ENCODE peak calls at places on chromosomes 1 and 21, in five cellular contexts. One of them, this sample, is unnamed.
A peak's percentile ranks its signal among the peaks of the same experiment; 100 is the strongest.

GRCh38 chr1:115065021-115065420 is 24.3 kb downstream of the TSPAN2 start:
- DNase-seq in central memory CD4-positive, alpha-beta T cell: no peak
- DNase-seq in mesothelial cell of epicardium: no peak
- DNase-seq in GM18507: no peak
- DNase-seq in HuH-7.5: no peak
- DNase-seq in this sample: no peak

GRCh38 chr1:237760981-237761380 is 129.7 kb downstream of the ZP4 start:
- DNase-seq in central memory CD4-positive, alpha-beta T cell: no peak
- DNase-seq in mesothelial cell of epicardium: no peak
- DNase-seq in GM18507: no peak
- DNase-seq in HuH-7.5: no peak
- DNase-seq in this sample: no peak

GRCh38 chr1:170095976-170096725 is 21.7 kb upstream of the KIFAP3 start:
- DNase-seq in central memory CD4-positive, alpha-beta T cell: no peak
- DNase-seq in mesothelial cell of epicardium: no peak
- DNase-seq in GM18507: no peak
- DNase-seq in HuH-7.5: no peak
- DNase-seq in this sample: no peak

GRCh38 chr1:97063532-97063931 is 341.9 kb downstream of the PTBP2 start:
- DNase-seq in central memory CD4-positive, alpha-beta T cell: no peak
- DNase-seq in mesothelial cell of epicardium: no peak
- DNase-seq in GM18507: no peak
- DNase-seq in HuH-7.5: peak; percentile 31
- DNase-seq in this sample: peak; percentile 19

GRCh38 chr21:38244885-38245869 is 11.6 kb upstream of the KCNJ15 start:
- DNase-seq in central memory CD4-positive, alpha-beta T cell: peak; percentile 62
- DNase-seq in mesothelial cell of epicardium: no peak
- DNase-seq in GM18507: peak; percentile 20
- DNase-seq in HuH-7.5: no peak
- DNase-seq in this sample: peak; percentile 77

GRCh38 chr21:46425566-46425965 is 33.1 kb upstream of the DIP2A start:
- DNase-seq in central memory CD4-positive, alpha-beta T cell: peak; percentile 69
- DNase-seq in mesothelial cell of epicardium: no peak
- DNase-seq in GM18507: no peak
- DNase-seq in HuH-7.5: no peak
- DNase-seq in this sample: no peak

GRCh38 chr1:9825101-9826074 is 1.6 kb upstream of the CLSTN1 start:
- DNase-seq in central memory CD4-positive, alpha-beta T cell: peak; percentile 41
- DNase-seq in mesothelial cell of epicardium: no peak
- DNase-seq in GM18507: no peak
- DNase-seq in HuH-7.5: peak; percentile 60
- DNase-seq in this sample: peak; percentile 93

GRCh38 chr1:6396998-6397397 is 3.4 kb upstream of the ACOT7 start:
- DNase-seq in central memory CD4-positive, alpha-beta T cell: no peak
- DNase-seq in mesothelial cell of epicardium: no peak
- DNase-seq in GM18507: no peak
- DNase-seq in HuH-7.5: no peak
- DNase-seq in this sample: no peak

GRCh38 chr1:22364326-22364650 is 87.4 kb upstream of the ZBTB40 start:
- DNase-seq in central memory CD4-positive, alpha-beta T cell: no peak
- DNase-seq in mesothelial cell of epicardium: no peak
- DNase-seq in GM18507: no peak
- DNase-seq in HuH-7.5: no peak
- DNase-seq in this sample: no peak

GRCh38 chr1:229434005-229434640 is at the start of gene ACTA1:
- DNase-seq in central memory CD4-positive, alpha-beta T cell: no peak
- DNase-seq in mesothelial cell of epicardium: no peak
- DNase-seq in GM18507: no peak
- DNase-seq in HuH-7.5: no peak
- DNase-seq in this sample: no peak

GRCh38 chr1:86156571-86157455 is at the start of gene COL24A1:
- DNase-seq in central memory CD4-positive, alpha-beta T cell: no peak
- DNase-seq in mesothelial cell of epicardium: peak; percentile 19
- DNase-seq in GM18507: no peak
- DNase-seq in HuH-7.5: no peak
- DNase-seq in this sample: no peak

GRCh38 chr1:119587328-119587727 is 60.7 kb downstream of the ZNF697 start:
- DNase-seq in central memory CD4-positive, alpha-beta T cell: no peak
- DNase-seq in mesothelial cell of epicardium: no peak
- DNase-seq in GM18507: no peak
- DNase-seq in HuH-7.5: no peak
- DNase-seq in this sample: no peak

GRCh38 chr1:236394016-236394481 is at the start of gene EDARADD:
- DNase-seq in central memory CD4-positive, alpha-beta T cell: no peak
- DNase-seq in mesothelial cell of epicardium: no peak
- DNase-seq in GM18507: no peak
- DNase-seq in HuH-7.5: no peak
- DNase-seq in this sample: no peak

GRCh38 chr21:37647781-37648180 is 268.5 kb downstream of the KCNJ6 start:
- DNase-seq in central memory CD4-positive, alpha-beta T cell: no peak
- DNase-seq in mesothelial cell of epicardium: no peak
- DNase-seq in GM18507: no peak
- DNase-seq in HuH-7.5: no peak
- DNase-seq in this sample: no peak

GRCh38 chr1:51154776-51155175 is 52.7 kb downstream of the C1orf185 start:
- DNase-seq in central memory CD4-positive, alpha-beta T cell: no peak
- DNase-seq in mesothelial cell of epicardium: no peak
- DNase-seq in GM18507: no peak
- DNase-seq in HuH-7.5: no peak
- DNase-seq in this sample: no peak

GRCh38 chr1:245687129-245687635 is 532.4 kb downstream of the KIF26B start:
- DNase-seq in central memory CD4-positive, alpha-beta T cell: no peak
- DNase-seq in mesothelial cell of epicardium: no peak
- DNase-seq in GM18507: no peak
- DNase-seq in HuH-7.5: no peak
- DNase-seq in this sample: no peak

GRCh38 chr1:52727114-52727586 is 897 bp downstream of the ZYG11B start:
- DNase-seq in central memory CD4-positive, alpha-beta T cell: no peak
- DNase-seq in mesothelial cell of epicardium: no peak
- DNase-seq in GM18507: no peak
- DNase-seq in HuH-7.5: peak; percentile 37
- DNase-seq in this sample: peak; percentile 10

GRCh38 chr1:73813726-73814125 is 384.2 kb downstream of the LRRIQ3 start:
- DNase-seq in central memory CD4-positive, alpha-beta T cell: no peak
- DNase-seq in mesothelial cell of epicardium: no peak
- DNase-seq in GM18507: no peak
- DNase-seq in HuH-7.5: no peak
- DNase-seq in this sample: peak; percentile 5

GRCh38 chr1:19066874-19067186 is 110.4 kb upstream of the IFFO2 start:
- DNase-seq in central memory CD4-positive, alpha-beta T cell: no peak
- DNase-seq in mesothelial cell of epicardium: no peak
- DNase-seq in GM18507: no peak
- DNase-seq in HuH-7.5: no peak
- DNase-seq in this sample: no peak

GRCh38 chr21:34598931-34599400 is 15.9 kb downstream of the RCAN1 start:
- DNase-seq in central memory CD4-positive, alpha-beta T cell: no peak
- DNase-seq in mesothelial cell of epicardium: no peak
- DNase-seq in GM18507: no peak
- DNase-seq in HuH-7.5: no peak
- DNase-seq in this sample: no peak

GRCh38 chr1:177928194-177928593 is 41.7 kb downstream of the SEC16B start:
- DNase-seq in central memory CD4-positive, alpha-beta T cell: no peak
- DNase-seq in mesothelial cell of epicardium: no peak
- DNase-seq in GM18507: no peak
- DNase-seq in HuH-7.5: no peak
- DNase-seq in this sample: no peak

GRCh38 chr1:76867342-76868130 is at the start of gene ST6GALNAC5:
- DNase-seq in central memory CD4-positive, alpha-beta T cell: no peak
- DNase-seq in mesothelial cell of epicardium: peak; percentile 19
- DNase-seq in GM18507: no peak
- DNase-seq in HuH-7.5: peak; percentile 51
- DNase-seq in this sample: peak; percentile 5

GRCh38 chr1:15213333-15213732 is 33.7 kb upstream of the FHAD1 start:
- DNase-seq in central memory CD4-positive, alpha-beta T cell: no peak
- DNase-seq in mesothelial cell of epicardium: no peak
- DNase-seq in GM18507: no peak
- DNase-seq in HuH-7.5: no peak
- DNase-seq in this sample: no peak

GRCh38 chr1:155744711-155745283 is 55.9 kb downstream of the DAP3 start:
- DNase-seq in central memory CD4-positive, alpha-beta T cell: no peak
- DNase-seq in mesothelial cell of epicardium: no peak
- DNase-seq in GM18507: no peak
- DNase-seq in HuH-7.5: no peak
- DNase-seq in this sample: no peak

GRCh38 chr1:46412853-46413595 is 18.9 kb downstream of the FAAH start:
- DNase-seq in central memory CD4-positive, alpha-beta T cell: no peak
- DNase-seq in mesothelial cell of epicardium: no peak
- DNase-seq in GM18507: no peak
- DNase-seq in HuH-7.5: no peak
- DNase-seq in this sample: no peak

GRCh38 chr1:20787775-20788488 is 825 bp upstream of the HP1BP3 start:
- DNase-seq in central memory CD4-positive, alpha-beta T cell: no peak
- DNase-seq in mesothelial cell of epicardium: no peak
- DNase-seq in GM18507: no peak
- DNase-seq in HuH-7.5: no peak
- DNase-seq in this sample: peak; percentile 56

GRCh38 chr1:154774175-154774855 is 95.8 kb downstream of the KCNN3 start:
- DNase-seq in central memory CD4-positive, alpha-beta T cell: no peak
- DNase-seq in mesothelial cell of epicardium: no peak
- DNase-seq in GM18507: no peak
- DNase-seq in HuH-7.5: no peak
- DNase-seq in this sample: no peak

GRCh38 chr1:54297596-54298283 is 97.8 kb downstream of the MRPL37 start:
- DNase-seq in central memory CD4-positive, alpha-beta T cell: no peak
- DNase-seq in mesothelial cell of epicardium: no peak
- DNase-seq in GM18507: no peak
- DNase-seq in HuH-7.5: no peak
- DNase-seq in this sample: no peak

GRCh38 chr1:46767649-46768282 is 31.1 kb upstream of the CYP4B1 start:
- DNase-seq in central memory CD4-positive, alpha-beta T cell: no peak
- DNase-seq in mesothelial cell of epicardium: no peak
- DNase-seq in GM18507: no peak
- DNase-seq in HuH-7.5: no peak
- DNase-seq in this sample: no peak

This sample was measured in A549.